ENCODE peak calls at places on chromosomes 16 and 17, in six cellular contexts. T is RWPE1; L is adrenal gland; O is PC-9; S is IMR-90; K is naive thymus-derived CD4-positive, alpha-beta T cell. W is an unnamed sample.

GRCh38 chr17:6471531-6472465 is 27.5 kb downstream of the PIMREG start:
- DNase-seq in O (peak), S (peak), L (no peak), T (peak), K (no peak), W (peak)

GRCh38 chr16:3780570-3780969 is 63.2 kb upstream of the TRAP1 start:
- DNase-seq in S (peak), L (peak), T (peak), O (no peak), K (peak), W (peak)

GRCh38 chr16:53358884-53359283 is 75.4 kb upstream of the RBL2 start:
- DNase-seq in K (no peak), L (no peak), T (no peak), S (no peak), O (no peak), W (no peak)

GRCh38 chr17:53543363-53543927 is 279.3 kb upstream of the KIF2B start:
- DNase-seq in L (no peak), S (no peak), K (no peak), T (no peak), O (no peak), W (no peak)

GRCh38 chr16:5072334-5073278 is 963 bp downstream of the ALG1 start:
- DNase-seq in S (no peak), K (no peak), T (no peak), L (no peak), O (no peak), W (no peak)

GRCh38 chr16:19419691-19420060 is 2.0 kb downstream of the TMC5 start:
- DNase-seq in T (peak), L (no peak), S (peak), O (peak), K (no peak), W (peak)

GRCh38 chr16:20166531-20167235 is 93.0 kb upstream of the GPR139 start:
- DNase-seq in S (no peak), K (no peak), T (no peak), L (no peak), O (no peak), W (no peak)

GRCh38 chr17:34715504-34715903 is 136.1 kb downstream of the TMEM132E start:
- DNase-seq in K (no peak), O (no peak), S (no peak), L (no peak), T (no peak), W (no peak)

GRCh38 chr16:54397190-54397835 is 110.7 kb upstream of the IRX3 start:
- DNase-seq in L (no peak), K (no peak), O (no peak), T (no peak), S (no peak), W (peak)

GRCh38 chr16:89335803-89336485 is 118.4 kb downstream of the ZNF778 start:
- DNase-seq in L (no peak), K (no peak), O (no peak), S (no peak), T (no peak), W (no peak)

GRCh38 chr16:16021988-16022682 is 72.7 kb downstream of the ABCC1 start:
- DNase-seq in K (no peak), O (peak), L (peak), S (peak), T (peak), W (peak)

GRCh38 chr16:12010388-12011251 is 34.1 kb downstream of the SNX29 start:
- DNase-seq in L (no peak), K (peak), O (no peak), S (no peak), T (no peak), W (no peak)

GRCh38 chr17:72338847-72339790 is 218.3 kb downstream of the SOX9 start:
- DNase-seq in T (peak), L (peak), O (peak), K (no peak), S (peak), W (peak)

GRCh38 chr17:28701987-28702751 is 9.5 kb downstream of the PROCA1 start:
- DNase-seq in O (no peak), T (no peak), K (no peak), S (no peak), L (no peak), W (no peak)

GRCh38 chr16:9787717-9788116 is 394.5 kb downstream of the GRIN2A start:
- DNase-seq in O (no peak), T (no peak), S (no peak), K (no peak), L (peak), W (peak)

GRCh38 chr16:2486645-2487516 is 12.0 kb downstream of the TBC1D24 start:
- DNase-seq in S (peak), L (peak), O (no peak), T (no peak), K (peak), W (no peak)
- H3K27ac ChIP-seq in S (peak), L (no peak), O (no peak), T (peak), K (peak), W (no peak)

DNA sequence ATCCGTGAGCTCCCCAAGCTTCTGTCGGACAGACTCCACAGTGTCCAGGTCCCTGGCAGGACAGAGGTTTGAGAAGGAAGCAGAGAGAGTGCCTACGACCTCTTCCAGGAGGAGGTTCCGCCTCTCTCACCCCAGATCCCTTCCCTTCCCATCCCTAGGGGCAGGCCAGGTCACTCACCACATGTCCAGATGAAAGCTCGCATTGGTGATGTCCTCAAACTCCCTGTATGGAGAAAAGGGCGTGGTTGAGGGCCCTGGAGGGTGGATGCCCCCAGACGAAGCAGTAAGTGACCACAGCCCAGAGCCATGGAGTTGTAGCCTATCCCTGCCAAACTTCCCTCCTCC is 3.5 kb downstream of the UNC13D start:
- DNase-seq in S (no peak), T (no peak), O (no peak), L (no peak), K (no peak), W (no peak)
- H3K27ac ChIP-seq in S (no peak), T (peak), O (no peak), L (no peak), K (no peak), W (no peak)

GRCh38 chr16:694187-694862 is 4.1 kb upstream of the WDR24 start:
- DNase-seq in O (no peak), K (no peak), T (no peak), L (no peak), S (no peak), W (no peak)
- H3K27ac ChIP-seq in O (no peak), K (peak), T (peak), L (no peak), S (no peak), W (no peak)

DNA sequence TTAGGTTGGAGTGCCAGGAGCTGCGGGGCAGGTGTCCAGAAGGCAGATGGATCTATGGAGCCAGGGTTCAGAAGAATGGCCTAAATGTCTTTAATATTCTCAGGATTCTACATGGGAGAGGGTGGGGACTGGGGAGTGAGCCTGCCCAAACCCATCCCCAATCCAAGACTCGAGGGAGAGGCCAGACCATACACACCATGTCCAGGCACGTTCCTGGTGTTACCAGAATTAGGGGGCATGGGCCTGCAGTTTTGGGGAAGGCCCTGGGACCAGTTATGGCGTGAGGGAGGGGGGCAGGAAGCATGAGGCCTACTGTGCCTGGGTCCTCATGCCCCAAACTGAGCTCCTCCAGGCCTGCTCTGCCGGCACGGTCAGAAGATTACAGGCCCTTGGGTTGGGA is 1.9 kb downstream of the TAX1BP3 start:
- DNase-seq in L (no peak), K (no peak), O (no peak), S (no peak), T (no peak), W (no peak)
- H3K27ac ChIP-seq in L (peak), K (no peak), O (no peak), S (peak), T (peak), W (no peak)